ENCODE peak calls at places on chromosome 1, in seven cellular contexts. L is lower lobe of right lung, C is upper lobe of right lung, P is GM12864, V is H9, J is AG04449, G is epithelial cell of proximal tubule. Z is an unnamed sample.

GRCh38 chr1:234989019-234989418 is 139.6 kb downstream of the TOMM20 start:
- DNase-seq in P (no peak), G (no peak), L (no peak), J (no peak), C (no peak), V (no peak), Z (no peak)

GRCh38 chr1:112727716-112728115 is 12.6 kb upstream of the PPM1J start:
- DNase-seq in P (no peak), C (no peak), L (no peak), J (no peak), G (no peak), V (no peak), Z (no peak)

GRCh38 chr1:107254306-107254705 is 113.5 kb downstream of the NTNG1 start:
- DNase-seq in J (no peak), G (no peak), V (peak), L (no peak), P (no peak), C (no peak), Z (no peak)

GRCh38 chr1:100556181-100556580 is 18.2 kb downstream of the GPR88 start:
- DNase-seq in L (no peak), G (no peak), P (no peak), C (no peak), V (no peak), J (no peak), Z (no peak)

GRCh38 chr1:246483204-246483933 is 23.7 kb downstream of the SMYD3 start:
- DNase-seq in L (no peak), C (no peak), V (no peak), G (no peak), J (no peak), P (no peak), Z (no peak)

GRCh38 chr1:88998716-88999115 is 6.3 kb upstream of the KYAT3 start:
- DNase-seq in P (peak), L (no peak), V (no peak), J (no peak), C (no peak), G (peak), Z (no peak)

GRCh38 chr1:40665335-40666171 is at the start of gene RIMS3:
- DNase-seq in G (no peak), V (peak), J (no peak), L (peak), C (peak), P (no peak), Z (no peak)

GRCh38 chr1:165631403-165632151 is 543 bp downstream of the MGST3 start:
- DNase-seq in P (no peak), G (peak), J (peak), V (peak), C (peak), L (peak), Z (no peak)

GRCh38 chr1:21610989-21611388 is 58.2 kb downstream of the RAP1GAP start:
- DNase-seq in G (no peak), C (no peak), J (no peak), P (no peak), L (no peak), V (no peak), Z (no peak)

GRCh38 chr1:22600817-22601605 is 35.4 kb upstream of the C1QA start:
- DNase-seq in P (no peak), G (no peak), J (no peak), L (no peak), V (no peak), C (no peak), Z (no peak)

GRCh38 chr1:201551877-201552731 is 13.2 kb downstream of the NAV1 start:
- DNase-seq in C (no peak), L (peak), P (no peak), G (peak), V (no peak), J (no peak), Z (no peak)

GRCh38 chr1:159800177-159800935 is 1.8 kb upstream of the FCRL6 start:
- DNase-seq in V (no peak), L (no peak), P (peak), C (no peak), J (no peak), G (no peak), Z (no peak)

GRCh38 chr1:226255380-226255779 is 31.9 kb downstream of the MIXL1 start:
- DNase-seq in G (no peak), V (no peak), L (no peak), C (no peak), J (no peak), P (no peak), Z (no peak)

GRCh38 chr1:63678200-63678599 is 85.0 kb downstream of the PGM1 start:
- DNase-seq in P (no peak), L (no peak), G (no peak), J (no peak), C (no peak), V (no peak), Z (no peak)

GRCh38 chr1:202107801-202108731 is 14.7 kb upstream of the GPR37L1 start:
- DNase-seq in C (no peak), V (no peak), J (no peak), G (no peak), P (no peak), L (peak), Z (no peak)

GRCh38 chr1:229323205-229323604 is 19.6 kb downstream of the CCSAP start:
- DNase-seq in C (no peak), J (no peak), P (no peak), L (no peak), G (no peak), V (no peak), Z (no peak)

GRCh38 chr1:219790834-219791615 is 137.3 kb downstream of the SLC30A10 start:
- DNase-seq in L (no peak), C (no peak), P (no peak), G (no peak), J (no peak), V (no peak), Z (no peak)

GRCh38 chr1:64563958-64564565 is 94.1 kb downstream of the CACHD1 start:
- DNase-seq in C (no peak), L (no peak), G (no peak), P (no peak), J (no peak), V (no peak), Z (no peak)

GRCh38 chr1:216793303-216793702 is 70.1 kb upstream of the ESRRG start:
- DNase-seq in G (no peak), P (no peak), V (peak), J (no peak), L (no peak), C (no peak), Z (no peak)

GRCh38 chr1:194069168-194069830 is 882.9 kb upstream of the B3GALT2 start:
- DNase-seq in J (no peak), C (no peak), V (no peak), G (no peak), L (peak), P (no peak), Z (no peak)

GRCh38 chr1:192378878-192379277 is 62.1 kb downstream of the RGS21 start:
- DNase-seq in V (no peak), G (no peak), C (no peak), L (no peak), P (no peak), J (no peak), Z (no peak)

GRCh38 chr1:200464784-200465400 is 55.1 kb upstream of the ZNF281 start:
- DNase-seq in C (no peak), P (no peak), V (no peak), G (no peak), J (no peak), L (no peak), Z (no peak)

GRCh38 chr1:185581961-185582725 is 152.0 kb upstream of the HMCN1 start:
- DNase-seq in G (no peak), L (no peak), J (no peak), C (no peak), P (no peak), V (no peak), Z (no peak)

GRCh38 chr1:48472747-48473146 is 743 bp upstream of the SPATA6 start:
- DNase-seq in G (no peak), V (no peak), J (no peak), C (no peak), L (no peak), P (no peak), Z (no peak)

GRCh38 chr1:151146072-151146415 is 387 bp downstream of the SEMA6C start:
- DNase-seq in G (no peak), C (no peak), V (no peak), P (no peak), L (no peak), J (no peak), Z (no peak)

GRCh38 chr1:228410671-228411070 is 4.0 kb upstream of the TRIM11 start:
- DNase-seq in V (no peak), J (no peak), L (no peak), C (peak), G (no peak), P (no peak), Z (peak)

GRCh38 chr1:169945171-169945570 is 51.5 kb upstream of the SCYL3 start:
- DNase-seq in V (no peak), J (no peak), P (no peak), C (no peak), G (no peak), L (no peak), Z (peak)

GRCh38 chr1:181499825-181500224 is 16.5 kb downstream of the CACNA1E start:
- DNase-seq in C (no peak), J (no peak), G (no peak), V (no peak), P (no peak), L (no peak), Z (no peak)

GRCh38 chr1:34879230-34879629 is 19.7 kb upstream of the SMIM12 start:
- DNase-seq in L (no peak), C (no peak), V (peak), P (no peak), G (no peak), J (no peak), Z (no peak)

GRCh38 chr1:240613353-240614142 is 1.6 kb upstream of the GREM2 start:
- DNase-seq in V (no peak), G (no peak), P (no peak), L (no peak), C (no peak), J (no peak), Z (no peak)

DNA sequence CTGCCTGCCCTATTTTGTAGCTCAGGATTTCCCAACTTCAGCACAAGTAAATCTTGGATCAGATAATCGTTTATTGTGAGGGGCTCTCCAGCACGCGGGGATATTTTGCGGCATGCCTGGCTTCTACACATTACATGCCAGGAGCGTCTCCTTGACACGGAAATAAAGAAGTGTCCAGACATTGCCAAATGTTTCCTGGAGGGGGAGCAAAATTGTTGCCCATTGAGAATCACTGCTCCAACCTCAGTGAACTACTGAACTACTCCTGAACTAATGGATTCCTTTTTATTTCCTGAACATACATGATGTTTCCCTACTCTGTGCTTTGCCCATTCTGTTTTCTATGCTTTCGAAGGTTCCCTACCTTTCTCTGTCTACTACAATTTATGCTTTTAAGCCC is 1359.1 kb upstream of the ADGRL2 start:
- DNase-seq in P (no peak), C (no peak), J (no peak), G (peak), V (no peak), L (no peak), Z (no peak)
- TF ChIP-seq CTCF in P (no peak), C (no peak), J (no peak), G (peak), V (peak), L (no peak), Z (peak)

DNA sequence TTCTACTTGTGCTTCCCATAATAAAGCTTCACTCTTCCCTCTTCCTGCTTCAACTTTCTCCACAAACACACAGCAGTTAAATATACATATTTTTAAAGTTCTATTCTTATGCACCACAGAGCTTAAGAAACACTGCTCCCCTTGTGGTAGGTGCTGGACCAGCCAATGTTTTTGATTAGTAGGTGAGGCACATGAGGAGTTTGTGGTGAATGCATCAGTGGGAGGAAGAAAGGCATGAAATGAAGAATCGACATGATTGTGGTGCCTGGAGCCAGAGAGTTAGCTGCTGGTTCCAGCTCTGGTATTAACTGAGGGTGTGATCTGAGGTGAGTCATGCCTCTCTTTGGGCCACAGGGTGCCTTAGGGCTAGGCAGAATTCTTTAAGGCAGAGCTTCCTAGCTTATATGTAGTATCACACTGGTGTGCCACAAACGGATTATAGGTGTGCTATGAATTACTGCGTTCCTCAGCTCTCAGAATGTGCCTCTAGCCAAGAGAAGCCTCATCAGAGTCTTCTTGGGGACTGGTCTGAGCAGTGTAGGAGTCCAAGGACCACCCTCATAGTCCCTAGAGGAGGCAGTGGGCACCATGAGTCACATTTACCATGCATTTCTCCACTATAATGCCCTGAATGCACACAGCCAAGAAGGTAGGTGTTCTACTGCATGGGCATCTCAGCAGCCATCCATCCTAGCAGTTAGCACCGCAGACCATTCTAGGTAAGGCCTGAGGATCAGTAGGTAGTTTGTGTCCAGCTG is 97.4 kb upstream of the SGIP1 start:
- DNase-seq in L (no peak), G (peak), V (no peak), J (peak), C (no peak), P (peak), Z (no peak)
- TF ChIP-seq CTCF in L (peak), G (peak), V (peak), J (peak), C (peak), P (peak), Z (peak)

DNA sequence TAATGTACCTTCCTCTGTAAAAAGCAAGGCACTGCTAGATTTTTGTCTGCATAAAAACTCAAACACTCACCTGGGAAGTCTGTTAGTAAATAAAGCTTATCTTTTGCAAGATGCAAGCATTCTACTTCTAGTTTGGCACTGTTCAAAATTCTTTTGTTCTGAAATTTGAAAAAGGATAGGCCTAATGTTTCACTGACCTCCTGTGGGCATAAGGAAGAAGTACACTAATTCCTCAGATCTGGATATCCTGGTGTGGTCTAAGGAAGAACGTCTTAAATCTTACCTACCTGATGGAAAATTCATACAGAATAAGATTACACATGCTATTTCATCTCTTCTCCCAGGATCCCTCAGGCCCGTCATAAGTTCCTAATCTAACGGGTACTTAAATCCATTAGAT is 93.5 kb upstream of the CAMK1G start:
- DNase-seq in L (no peak), J (no peak), V (no peak), P (no peak), C (no peak), G (no peak), Z (no peak)
- TF ChIP-seq CTCF in L (peak), J (peak), V (peak), P (no peak), C (peak), G (peak), Z (peak)

GRCh38 chr1:53393325-53393792 is 65.5 kb upstream of the LRP8 start:
- DNase-seq in P (no peak), G (no peak), V (peak), J (no peak), L (peak), C (peak), Z (no peak)

GRCh38 chr1:53394306-53394705 is 64.9 kb upstream of the DMRTB1 start:
- DNase-seq in J (no peak), G (no peak), P (no peak), V (no peak), L (no peak), C (no peak), Z (no peak)

GRCh38 chr1:53391982-53392381 is 64.1 kb upstream of the LRP8 start:
- DNase-seq in P (no peak), C (no peak), J (no peak), L (no peak), G (no peak), V (no peak), Z (peak)

GRCh38 chr1:53390736-53391135 is 62.9 kb upstream of the LRP8 start:
- DNase-seq in P (no peak), J (no peak), L (peak), C (no peak), G (no peak), V (no peak), Z (peak)

GRCh38 chr1:53392460-53392859 is 64.6 kb upstream of the LRP8 start:
- DNase-seq in P (no peak), C (peak), G (no peak), V (no peak), J (no peak), L (peak), Z (peak)
- TF ChIP-seq CTCF in P (peak), C (no peak), G (no peak), V (no peak), J (no peak), L (no peak), Z (no peak)

GRCh38 chr1:236342403-236343245 is 51.5 kb upstream of the EDARADD start:
- DNase-seq in J (no peak), G (no peak), V (no peak), L (no peak), P (no peak), C (no peak), Z (no peak)

GRCh38 chr1:236348071-236348470 is 46.0 kb upstream of the EDARADD start:
- DNase-seq in C (no peak), J (no peak), L (no peak), G (no peak), P (no peak), V (peak), Z (no peak)

GRCh38 chr1:236343246-236343862 is 50.7 kb upstream of the EDARADD start:
- DNase-seq in V (no peak), J (no peak), P (no peak), C (no peak), L (no peak), G (no peak), Z (no peak)

GRCh38 chr1:236341298-236341697 is 52.8 kb upstream of the EDARADD start:
- DNase-seq in P (no peak), C (no peak), J (no peak), L (no peak), G (no peak), V (no peak), Z (no peak)

DNA sequence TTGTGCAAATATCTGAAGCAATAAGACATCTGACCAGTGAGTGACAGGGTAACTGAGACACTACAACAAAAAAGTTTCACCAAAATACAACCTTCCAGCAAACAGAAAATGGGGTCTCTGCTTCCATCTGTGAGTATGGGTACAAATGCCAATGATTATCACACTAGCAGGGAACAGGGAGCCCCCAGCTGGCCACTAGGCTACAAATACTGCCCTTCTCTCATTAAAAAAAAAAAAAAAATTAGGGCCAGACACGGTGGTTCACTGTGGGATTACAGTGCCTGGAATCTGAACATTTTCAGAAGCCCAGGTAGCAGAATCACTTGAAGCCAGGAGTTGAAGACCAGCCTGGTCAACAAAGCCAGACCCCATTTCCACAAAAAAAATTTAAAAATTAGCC is 48.4 kb upstream of the EDARADD start:
- DNase-seq in C (no peak), P (no peak), G (no peak), J (no peak), L (no peak), V (peak), Z (no peak)
- TF ChIP-seq CTCF in C (no peak), P (no peak), G (peak), J (no peak), L (no peak), V (peak), Z (peak)

GRCh38 chr1:18200918-18201317 is 93.3 kb downstream of the IGSF21 start:
- DNase-seq in V (no peak), P (no peak), C (no peak), J (no peak), L (no peak), G (no peak), Z (no peak)

GRCh38 chr1:18198240-18198639 is 90.6 kb downstream of the IGSF21 start:
- DNase-seq in V (no peak), P (no peak), J (no peak), G (no peak), L (no peak), C (no peak), Z (no peak)

GRCh38 chr1:18201997-18202719 is 94.6 kb downstream of the IGSF21 start:
- DNase-seq in J (no peak), L (no peak), C (no peak), G (no peak), V (no peak), P (no peak), Z (no peak)

GRCh38 chr1:18199462-18199861 is 91.9 kb downstream of the IGSF21 start:
- DNase-seq in G (no peak), P (no peak), J (no peak), V (peak), C (no peak), L (no peak), Z (no peak)

GRCh38 chr1:18200136-18200717 is 92.6 kb downstream of the IGSF21 start:
- DNase-seq in V (no peak), G (no peak), J (no peak), L (no peak), P (no peak), C (no peak), Z (no peak)
- TF ChIP-seq CTCF in V (peak), G (peak), J (no peak), L (no peak), P (no peak), C (no peak), Z (no peak)

DNA sequence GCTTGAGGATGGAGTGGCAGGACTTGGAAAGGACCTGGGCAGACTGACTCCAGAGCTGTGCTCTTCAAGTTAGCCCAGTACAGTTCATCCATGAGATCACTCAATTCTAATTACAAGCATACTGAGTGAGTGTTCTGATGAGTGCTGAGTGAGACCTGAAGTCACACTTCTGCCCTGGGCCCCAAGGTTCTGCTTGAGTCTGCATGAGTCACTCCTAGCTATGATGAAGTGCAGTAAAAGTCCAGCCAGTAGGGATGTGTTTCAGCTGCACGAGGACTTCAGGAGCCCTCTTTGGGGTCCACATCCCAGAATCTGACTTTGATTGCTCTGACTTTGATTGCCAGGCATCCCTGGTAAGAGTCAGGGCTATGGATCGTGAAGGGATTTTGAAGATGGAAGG is 35.8 kb downstream of the PLEKHA6 start:
- DNase-seq in J (no peak), G (peak), P (no peak), V (no peak), L (no peak), C (no peak), Z (no peak)
- TF ChIP-seq CTCF in J (no peak), G (no peak), P (no peak), V (no peak), L (no peak), C (no peak), Z (no peak)